ENCODE peak calls at places on chromosomes 1 and 21, in four cellular contexts. A is K562, C is HepG2, Y is H1. G is an unnamed sample.

GRCh38 chr1:112911506-112911905 is 44.5 kb downstream of the SLC16A1 start:
- DNase-seq in Y (no peak), C (no peak), A (no peak), G (no peak)

GRCh38 chr1:236605030-236605806 is 902 bp upstream of the HEATR1 start:
- DNase-seq in Y (no peak), A (no peak), C (no peak), G (no peak)

GRCh38 chr1:30982937-30983336 is 74.4 kb upstream of the SDC3 start:
- DNase-seq in C (no peak), Y (no peak), A (no peak), G (no peak)

GRCh38 chr1:29586991-29587745 is 350.8 kb downstream of the PTPRU start:
- DNase-seq in C (no peak), A (no peak), Y (no peak), G (no peak)

GRCh38 chr1:12177999-12178441 is 11.2 kb downstream of the TNFRSF1B start:
- DNase-seq in Y (no peak), C (no peak), A (no peak), G (no peak)

GRCh38 chr1:193431265-193431977 is 245.0 kb upstream of the B3GALT2 start:
- DNase-seq in A (no peak), Y (no peak), C (peak), G (no peak)

GRCh38 chr1:203539831-203540546 is 46.0 kb downstream of the OPTC start:
- DNase-seq in C (no peak), Y (no peak), A (no peak), G (no peak)

GRCh38 chr1:180482425-180483275 is 19.7 kb downstream of the ACBD6 start:
- DNase-seq in A (peak), C (peak), Y (no peak), G (no peak)

GRCh38 chr1:203038891-203039608 is 12.8 kb downstream of the PPFIA4 start:
- DNase-seq in Y (no peak), A (peak), C (peak), G (no peak)

GRCh38 chr1:154608522-154609294 is 722 bp upstream of the ADAR start:
- DNase-seq in Y (no peak), C (peak), A (peak), G (no peak)

GRCh38 chr1:16371725-16372124 is 4.7 kb downstream of the SZRD1 start:
- DNase-seq in Y (no peak), C (no peak), A (no peak), G (no peak)

GRCh38 chr1:170225735-170226524 is 80.2 kb downstream of the NTMT2 start:
- DNase-seq in C (no peak), A (no peak), Y (no peak), G (no peak)

GRCh38 chr1:212037900-212038299 is 2.4 kb downstream of the DTL start:
- DNase-seq in A (no peak), C (peak), Y (no peak), G (no peak)

GRCh38 chr1:6468729-6469461 is 2.9 kb upstream of the TNFRSF25 start:
- DNase-seq in A (no peak), C (no peak), Y (no peak), G (no peak)

GRCh38 chr1:33342041-33342723 is 21.3 kb upstream of the A3GALT2 start:
- DNase-seq in A (no peak), Y (peak), C (peak), G (peak)

GRCh38 chr1:205004296-205004813 is 38.7 kb upstream of the CNTN2 start:
- DNase-seq in C (no peak), Y (no peak), A (no peak), G (no peak)

DNA sequence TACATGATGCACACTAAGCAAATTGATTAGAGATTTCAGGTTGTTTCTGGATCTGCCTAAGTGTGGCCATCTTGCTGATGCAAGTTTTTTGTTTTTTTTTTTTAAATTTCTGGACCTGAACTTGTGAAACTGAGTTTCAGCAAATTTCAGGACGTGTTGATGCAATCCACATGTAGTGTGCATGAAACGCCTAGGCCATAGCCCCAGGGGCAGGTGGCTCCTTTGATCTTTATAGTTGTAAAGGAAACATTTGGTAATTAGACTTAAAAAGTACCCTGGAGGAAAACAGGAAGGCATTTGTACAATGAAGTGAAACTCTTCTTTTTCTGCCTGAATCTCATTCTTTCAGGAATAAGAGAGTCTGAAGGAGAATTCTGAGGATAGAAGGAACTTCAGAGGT is 162.2 kb upstream of the LHX8 start:
- DNase-seq in C (no peak), Y (no peak), A (no peak), G (no peak)
- TF ChIP-seq BRCA1 in C (no peak), Y (no peak), A (no peak), G (no peak)

DNA sequence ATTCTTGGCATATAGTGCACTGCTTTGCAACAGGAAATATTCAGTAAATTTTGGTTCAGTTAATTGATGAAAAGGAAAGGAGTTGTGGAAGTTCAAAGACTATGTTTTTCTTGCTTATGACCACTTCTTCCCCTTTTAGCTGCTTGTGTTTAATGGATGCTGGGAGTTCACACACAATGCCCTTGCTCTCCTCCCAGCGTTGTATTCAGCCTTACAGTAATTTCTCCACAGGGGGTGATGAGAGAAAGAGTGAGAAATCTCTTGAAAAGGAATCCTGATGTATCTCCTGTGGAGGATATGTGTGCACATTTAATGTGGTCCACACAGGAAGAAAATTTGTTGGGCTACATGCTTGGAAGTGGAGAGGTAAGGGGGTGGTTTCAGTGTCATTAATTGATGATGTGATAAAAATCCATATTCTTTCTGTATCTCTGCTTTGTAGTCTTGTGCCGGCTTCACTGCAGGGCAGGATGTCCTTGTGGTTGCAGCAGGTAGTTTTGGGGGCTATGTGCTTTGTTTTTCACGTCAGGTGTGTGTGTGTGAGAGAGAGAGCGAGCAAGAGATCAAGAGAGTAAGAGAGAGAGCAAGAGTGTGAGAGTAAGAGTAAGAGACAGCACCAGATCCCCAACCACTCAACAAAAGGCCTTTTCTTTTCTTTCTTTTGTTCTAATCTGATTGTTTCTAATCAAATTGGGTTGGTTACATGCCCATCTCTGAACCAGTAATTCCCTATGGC is 204.4 kb downstream of the RWDD3 start:
- DNase-seq in A (no peak), Y (no peak), C (no peak), G (no peak)
- TF ChIP-seq BRCA1 in A (no peak), Y (no peak), C (no peak), G (no peak)

GRCh38 chr1:37480581-37481288 is 6.4 kb downstream of the ZC3H12A start:
- DNase-seq in Y (no peak), A (no peak), C (no peak), G (no peak)

GRCh38 chr1:37478890-37479254 is 4.5 kb downstream of the ZC3H12A start:
- DNase-seq in C (peak), A (no peak), Y (no peak), G (no peak)

GRCh38 chr1:37480125-37480466 is 5.7 kb downstream of the ZC3H12A start:
- DNase-seq in C (no peak), A (no peak), Y (no peak), G (no peak)

GRCh38 chr1:37478451-37478871 is 4.1 kb downstream of the ZC3H12A start:
- DNase-seq in A (peak), Y (no peak), C (no peak), G (no peak)

DNA sequence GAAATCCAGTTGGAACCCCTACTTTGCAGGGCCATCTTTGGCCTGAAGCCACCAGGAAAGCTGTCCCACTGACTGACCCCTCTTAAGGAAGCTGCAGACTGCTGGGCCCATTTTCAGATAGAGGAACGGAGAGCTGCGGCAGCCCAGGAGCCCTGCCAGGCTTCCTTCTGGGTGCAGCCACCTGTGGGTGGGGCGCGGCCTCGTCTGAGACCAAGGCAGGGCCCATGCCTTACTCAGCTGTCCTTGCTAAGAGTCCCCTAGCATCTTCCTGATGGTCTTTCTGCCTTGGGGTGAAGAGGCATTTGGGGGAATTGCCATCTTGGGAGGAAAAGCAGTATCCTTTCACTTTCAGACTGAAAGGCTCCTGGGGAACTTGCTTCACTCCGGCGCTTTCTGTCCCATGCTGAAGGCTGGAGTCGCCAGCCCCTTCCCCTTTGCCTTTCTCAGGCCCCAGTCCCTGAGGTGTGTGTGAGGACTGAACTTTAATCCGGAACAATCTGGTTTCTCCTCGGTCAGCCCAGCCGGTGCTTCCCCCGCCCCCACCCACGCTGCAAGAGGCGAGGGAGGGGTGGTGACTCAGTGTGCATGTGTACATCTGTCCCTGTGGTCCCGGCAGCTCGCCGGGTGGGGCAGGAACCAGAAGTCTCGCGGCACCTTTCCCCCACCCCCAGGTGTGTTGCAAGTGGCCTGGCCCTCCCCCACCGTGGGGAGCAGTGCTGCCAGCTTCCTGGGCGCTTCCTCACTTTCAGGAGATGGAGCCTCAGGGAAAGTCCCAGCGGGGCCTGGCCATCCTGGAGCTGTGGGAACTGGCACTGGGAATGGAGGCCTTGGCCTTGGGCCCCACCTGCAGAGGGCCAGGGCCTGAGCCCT is 5.1 kb downstream of the ZC3H12A start:
- DNase-seq in Y (no peak), C (peak), A (peak), G (peak)
- TF ChIP-seq BRCA1 in Y (no peak), C (no peak), A (no peak), G (no peak)

DNA sequence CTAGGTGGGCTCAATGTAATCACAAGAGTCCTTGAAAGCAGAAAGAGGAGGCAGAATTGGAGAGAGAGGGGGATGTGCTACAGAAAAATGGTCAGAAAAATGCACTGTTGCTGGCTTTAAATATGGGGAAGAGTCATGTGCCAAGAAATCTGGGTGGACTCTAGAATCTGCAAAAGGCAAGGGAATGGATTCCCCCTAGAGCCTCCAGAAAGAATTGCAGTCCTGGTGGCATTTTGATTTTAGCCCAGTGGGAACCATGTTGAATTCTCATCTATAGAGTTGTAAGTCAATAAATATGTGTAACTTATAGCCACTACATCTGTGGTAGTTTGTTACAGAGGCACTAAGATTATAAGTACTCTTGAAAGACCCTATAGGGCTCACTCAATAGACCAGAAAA is 210.3 kb downstream of the ASTN1 start:
- DNase-seq in A (peak), C (no peak), Y (no peak), G (no peak)
- TF ChIP-seq BRCA1 in A (no peak), C (no peak), Y (no peak), G (no peak)

DNA sequence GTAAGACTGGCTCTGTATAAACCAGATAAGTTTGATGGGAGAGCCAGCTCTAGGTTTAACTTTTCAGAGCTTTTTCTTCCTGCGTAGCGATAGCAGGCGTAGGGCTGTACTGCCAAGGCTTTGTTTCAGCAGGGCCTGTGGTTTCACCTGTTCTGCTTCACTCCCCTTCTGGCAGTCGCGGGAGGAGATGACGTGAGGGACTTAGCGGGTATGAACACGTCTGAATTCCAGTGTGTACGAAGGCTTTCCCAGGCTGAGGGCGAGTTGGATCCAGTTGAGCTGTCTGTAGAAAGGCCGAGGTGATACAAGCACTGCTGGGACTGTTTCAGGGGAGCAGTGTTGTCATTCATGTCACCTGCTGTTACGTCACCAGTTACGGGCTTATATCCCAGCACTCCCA is 21.2 kb downstream of the PEX14 start:
- DNase-seq in C (no peak), Y (no peak), A (no peak), G (no peak)
- TF ChIP-seq BRCA1 in C (no peak), Y (no peak), A (no peak), G (no peak)

GRCh38 chr1:108049083-108049819 is 84.3 kb upstream of the VAV3 start:
- DNase-seq in C (no peak), Y (no peak), A (peak), G (no peak)
- TF ChIP-seq BRCA1 in C (no peak), Y (no peak), A (no peak), G (no peak)

GRCh38 chr1:43768168-43768567 is 60.8 kb downstream of the ST3GAL3 start:
- DNase-seq in Y (no peak), C (no peak), A (no peak), G (no peak)

GRCh38 chr1:43763497-43763973 is 56.2 kb downstream of the ST3GAL3 start:
- DNase-seq in A (peak), Y (peak), C (peak), G (peak)

GRCh38 chr1:43764581-43764980 is 57.2 kb downstream of the ST3GAL3 start:
- DNase-seq in C (no peak), Y (no peak), A (no peak), G (no peak)

GRCh38 chr1:43766818-43767525 is 59.6 kb downstream of the ST3GAL3 start:
- DNase-seq in A (no peak), C (no peak), Y (no peak), G (peak)

GRCh38 chr1:43766086-43766784 is 58.9 kb downstream of the ST3GAL3 start:
- DNase-seq in C (no peak), Y (no peak), A (no peak), G (no peak)
- TF ChIP-seq BRCA1 in C (no peak), Y (no peak), A (no peak), G (no peak)

DNA sequence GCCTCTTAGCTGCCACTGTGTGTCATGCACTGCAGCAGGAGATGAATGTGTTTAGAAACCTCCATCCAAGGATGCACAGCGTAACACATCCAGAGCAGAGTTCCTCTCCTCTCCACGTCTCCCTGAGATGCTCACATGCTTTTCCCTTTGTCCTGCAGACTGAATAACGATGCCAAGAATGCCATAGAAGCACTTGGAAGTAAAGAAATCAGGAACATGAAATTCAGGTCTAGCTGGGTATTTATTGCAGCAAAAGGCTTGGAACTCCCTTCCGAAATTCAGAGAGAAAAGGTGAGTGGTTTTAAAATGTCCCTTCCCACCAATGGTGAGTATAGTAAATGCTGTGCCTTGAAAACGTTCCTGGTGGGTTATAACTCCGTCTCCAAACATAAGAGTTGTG is 13.4 kb upstream of the MX2 start:
- DNase-seq in C (no peak), A (no peak), Y (no peak), G (no peak)
- TF ChIP-seq BRCA1 in C (no peak), A (no peak), Y (no peak), G (no peak)

DNA sequence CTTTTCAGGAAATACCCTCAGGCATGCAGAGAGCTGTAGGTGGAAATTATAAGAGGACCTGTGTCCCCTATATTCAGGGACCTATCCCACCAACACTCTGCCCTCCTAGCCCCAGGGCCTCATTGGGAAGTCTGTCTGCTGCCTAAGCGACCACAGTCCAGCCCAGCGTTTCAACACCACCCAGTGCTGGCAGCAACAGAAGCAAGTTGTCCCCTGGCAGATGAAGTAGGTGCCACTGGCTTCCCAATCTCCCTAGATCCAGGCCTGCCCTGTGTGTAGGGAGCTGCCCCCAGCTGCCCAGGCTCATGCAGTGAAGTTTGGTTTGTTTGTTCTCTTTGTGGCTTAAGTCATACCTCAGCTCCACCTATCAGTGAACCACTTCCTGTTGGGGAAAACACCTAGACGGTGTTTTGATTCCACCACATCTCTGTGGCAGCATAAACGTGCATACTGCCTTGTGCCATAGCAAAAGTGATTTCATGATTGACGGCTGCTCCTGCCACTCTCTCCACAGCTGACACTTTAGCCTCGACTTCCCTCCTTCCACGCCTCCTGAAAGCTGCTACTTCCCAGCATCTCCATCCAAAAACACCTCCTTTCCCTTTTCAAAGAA is 8.1 kb upstream of the LEFTY1 start:
- DNase-seq in Y (no peak), A (peak), C (peak), G (peak)
- TF ChIP-seq BRCA1 in Y (no peak), A (no peak), C (no peak), G (no peak)